ENCODE peak calls at places on chromosomes 5 and 9, in nine cellular contexts. M is activated CD4-positive, CD25-positive, alpha-beta regulatory T cell; F is RCC 7860; H is cardiac muscle cell; X is activated naive CD8-positive, alpha-beta T cell treated with anti-CD3 and anti-CD28 coated beads, Interleukin-2, amount 10 ng/mL, durations not matched to agents 7 days and 5 days; G is occipital lobe; Y is AG09319; P is adipocyte; U is type B pancreatic cell. T is an unnamed sample.

GRCh38 chr9:99307846-99308245 is 85.8 kb downstream of the SEC61B start:
- DNase-seq in H (no peak), G (no peak), M (no peak), F (no peak), P (no peak), Y (no peak), U (no peak), X (no peak), T (no peak)

GRCh38 chr9:95953986-95954385 is 78.5 kb downstream of the ERCC6L2 start:
- DNase-seq in X (no peak), P (no peak), Y (no peak), F (no peak), H (no peak), U (no peak), M (no peak), G (no peak), T (no peak)

GRCh38 chr9:121945849-121946248 is 147.3 kb downstream of the TTLL11 start:
- DNase-seq in X (no peak), M (no peak), U (no peak), H (no peak), P (peak; percentile 43), F (peak; percentile 44), Y (no peak), G (no peak), T (no peak)

GRCh38 chr5:172896465-172896864 is 62.4 kb downstream of the ERGIC1 start:
- DNase-seq in G (no peak), X (no peak), Y (no peak), H (no peak), M (no peak), P (peak; percentile 37), U (no peak), F (no peak), T (no peak)

GRCh38 chr5:68290260-68290674 is 74.7 kb downstream of the PIK3R1 start:
- DNase-seq in X (no peak), M (no peak), Y (no peak), G (no peak), F (no peak), H (peak; percentile 68), P (peak; percentile 60), U (no peak), T (peak; percentile 91)

GRCh38 chr9:130304643-130305042 is 39.1 kb downstream of the HMCN2 start:
- DNase-seq in G (no peak), F (no peak), M (no peak), H (no peak), P (no peak), X (no peak), U (no peak), Y (no peak), T (no peak)

GRCh38 chr9:134955801-134956200 is 38.1 kb upstream of the FCN1 start:
- DNase-seq in G (no peak), H (no peak), P (no peak), F (no peak), X (no peak), M (no peak), Y (no peak), U (peak; percentile 47), T (no peak)

GRCh38 chr5:36696059-36696673 is 89.8 kb downstream of the SLC1A3 start:
- DNase-seq in F (peak; percentile 57), P (peak; percentile 76), G (peak; percentile 7), H (peak; percentile 77), Y (no peak), M (no peak), X (no peak), U (no peak), T (peak; percentile 53)

GRCh38 chr5:95817430-95817829 is 5.1 kb downstream of the GLRX start:
- DNase-seq in Y (no peak), P (no peak), H (no peak), F (peak; percentile 81), U (no peak), X (no peak), G (no peak), M (no peak), T (no peak)

GRCh38 chr9:128818839-128819715 is 777 bp downstream of the ENDOG start:
- DNase-seq in H (peak; percentile 65), X (peak; percentile 73), M (peak; percentile 29), G (peak; percentile 16), F (peak; percentile 16), Y (no peak), P (peak; percentile 42), U (no peak), T (no peak)

GRCh38 chr5:135489466-135490244 is 37.5 kb upstream of the TIFAB start:
- DNase-seq in U (no peak), G (no peak), Y (no peak), P (no peak), X (no peak), M (no peak), H (peak; percentile 24), F (no peak), T (no peak)

GRCh38 chr9:20713172-20713571 is 29.1 kb downstream of the FOCAD start:
- DNase-seq in U (no peak), G (no peak), Y (no peak), M (no peak), P (no peak), F (no peak), X (no peak), H (no peak), T (no peak)

GRCh38 chr9:108972626-108973209 is 38.5 kb downstream of the ABITRAM start:
- DNase-seq in H (no peak), U (no peak), F (no peak), X (no peak), M (no peak), Y (no peak), G (no peak), P (peak; percentile 53), T (no peak)

GRCh38 chr5:177369050-177369912 is 11.6 kb downstream of the RGS14 start:
- DNase-seq in G (no peak), F (no peak), H (peak; percentile 61), U (no peak), M (no peak), X (no peak), P (peak; percentile 41), Y (no peak), T (peak; percentile 59)

GRCh38 chr5:135944967-135945560 is 9.7 kb downstream of the LECT2 start:
- DNase-seq in F (peak; percentile 70), G (no peak), H (peak; percentile 87), U (no peak), X (no peak), P (peak; percentile 96), Y (peak; percentile 69), M (no peak), T (peak; percentile 59)

GRCh38 chr5:172008689-172009141 is 2.3 kb upstream of the FBXW11 start:
- DNase-seq in U (no peak), H (peak; percentile 15), G (no peak), M (no peak), P (peak; percentile 19), F (peak; percentile 65), Y (no peak), X (no peak), T (peak; percentile 82)

GRCh38 chr9:126587187-126588185 is 26.2 kb upstream of the LMX1B start:
- DNase-seq in P (no peak), U (no peak), H (peak; percentile 75), Y (no peak), G (peak; percentile 34), F (no peak), M (no peak), X (no peak), T (no peak)

GRCh38 chr5:180034564-180034963 is 37.0 kb downstream of the RNF130 start:
- DNase-seq in X (no peak), F (peak; percentile 44), P (no peak), Y (no peak), M (no peak), G (no peak), U (no peak), H (no peak), T (no peak)

GRCh38 chr5:6556089-6556801 is 76.6 kb downstream of the NSUN2 start:
- DNase-seq in P (no peak), H (no peak), X (no peak), M (no peak), U (peak; percentile 40), F (no peak), G (no peak), Y (no peak), T (no peak)

GRCh38 chr9:82116538-82116937 is 128.0 kb downstream of the SPATA31D1 start:
- DNase-seq in X (no peak), U (no peak), G (no peak), M (no peak), H (no peak), F (no peak), Y (no peak), P (no peak), T (no peak)

GRCh38 chr5:119302916-119303897 is 52.6 kb upstream of the TNFAIP8 start:
- DNase-seq in H (no peak), P (peak; percentile 95), Y (peak; percentile 87), X (no peak), M (no peak), F (peak; percentile 99), U (no peak), G (no peak), T (no peak)

GRCh38 chr5:9617739-9618504 is 12.2 kb downstream of the TAS2R1 start:
- DNase-seq in U (no peak), X (no peak), F (no peak), P (no peak), H (no peak), Y (no peak), M (no peak), G (no peak), T (no peak)

GRCh38 chr5:134510970-134511795 is 14.3 kb upstream of the JADE2 start:
- DNase-seq in M (no peak), F (peak; percentile 91), G (no peak), X (no peak), Y (no peak), H (no peak), P (peak; percentile 6), U (no peak), T (no peak)

GRCh38 chr5:92508271-92508670 is 1072.7 kb downstream of the NR2F1-AS1 start:
- DNase-seq in Y (no peak), X (no peak), P (no peak), U (no peak), G (no peak), H (no peak), M (no peak), F (peak; percentile 12), T (no peak)

GRCh38 chr9:115015018-115015635 is 84.7 kb upstream of the TNFSF8 start:
- DNase-seq in P (peak; percentile 80), M (no peak), H (peak; percentile 54), X (no peak), F (peak; percentile 41), G (no peak), Y (peak; percentile 22), U (no peak), T (peak; percentile 12)

GRCh38 chr9:121233906-121234901 is 32.5 kb upstream of the RAB14 start:
- DNase-seq in Y (no peak), G (no peak), P (peak; percentile 44), U (no peak), H (no peak), X (no peak), M (no peak), F (no peak), T (no peak)

GRCh38 chr9:107489687-107490605 is at the start of gene KLF4:
- DNase-seq in F (peak; percentile 85), P (peak; percentile 98), G (peak; percentile 78), X (peak; percentile 72), M (no peak), Y (peak; percentile 94), H (peak; percentile 93), U (peak; percentile 90), T (peak; percentile 87)

GRCh38 chr5:180343846-180344327 is 9.2 kb downstream of the GFPT2 start:
- DNase-seq in F (peak; percentile 3), Y (no peak), P (peak; percentile 63), U (no peak), H (no peak), G (no peak), X (no peak), M (no peak), T (no peak)

GRCh38 chr5:123203105-123203794 is 114.2 kb downstream of the PRDM6 start:
- DNase-seq in P (peak; percentile 40), F (no peak), M (no peak), X (no peak), G (no peak), Y (peak; percentile 11), H (no peak), U (no peak), T (no peak)

GRCh38 chr5:34686762-34687268 is 30.7 kb downstream of the RAI14 start:
- DNase-seq in Y (peak; percentile 66), X (no peak), F (peak; percentile 100), M (no peak), H (peak; percentile 90), U (no peak), G (peak; percentile 12), P (peak; percentile 91), T (peak; percentile 58)

GRCh38 chr9:130017035-130017909 is 25.7 kb downstream of the FNBP1 start:
- DNase-seq in H (no peak), X (no peak), G (no peak), F (no peak), P (no peak), U (no peak), Y (no peak), M (no peak), T (no peak)